ENCODE peak calls at places on chromosome 3, in seven cellular contexts. M is stimulated activated CD4-positive, alpha-beta T cell treated with anti-CD3 and anti-CD28 coated beads, Interleukin-15, amount 100 ng/mL, for 1 hour; J is GM06990; K is GM13976; X is cardiac muscle cell; S is A549; C is GM23338. I is an unnamed sample.

GRCh38 chr3:25226747-25227146 is 201.3 kb upstream of the RARB start:
- DNase-seq in J (no peak), S (no peak), X (no peak), M (no peak), C (no peak), K (no peak), I (no peak)

GRCh38 chr3:38477057-38477820 is 18.9 kb upstream of the EXOG start:
- DNase-seq in K (no peak), M (no peak), C (no peak), J (no peak), S (no peak), X (no peak), I (no peak)

GRCh38 chr3:127694467-127695215 is 21.9 kb downstream of the ABTB1 start:
- DNase-seq in J (no peak), M (no peak), K (no peak), C (peak; percentile 71), S (peak; percentile 85), X (no peak), I (peak; percentile 83)

GRCh38 chr3:59771760-59772159 is 721.9 kb upstream of the CFAP20DC start:
- DNase-seq in X (no peak), J (no peak), C (no peak), K (no peak), M (no peak), S (peak; percentile 23), I (no peak)

GRCh38 chr3:184314700-184315505 is 497 bp downstream of the EIF4G1 start:
- DNase-seq in S (peak; percentile 60), M (peak; percentile 53), X (peak; percentile 78), J (peak; percentile 78), K (peak; percentile 70), C (peak; percentile 66), I (peak; percentile 91)

GRCh38 chr3:135739755-135740154 is 225.8 kb upstream of the PPP2R3A start:
- DNase-seq in M (no peak), S (no peak), X (no peak), C (peak; percentile 22), J (no peak), K (no peak), I (no peak)

GRCh38 chr3:45950686-45951600 is 7.7 kb downstream of the CXCR6 start:
- DNase-seq in C (no peak), S (no peak), X (no peak), J (no peak), K (no peak), M (no peak), I (no peak)

GRCh38 chr3:114880078-114880477 is 267.0 kb downstream of the ZBTB20 start:
- DNase-seq in J (no peak), K (no peak), X (no peak), M (no peak), S (peak; percentile 59), C (no peak), I (peak; percentile 55)

GRCh38 chr3:23916152-23916885 is 471 bp downstream of the NKIRAS1 start:
- DNase-seq in S (no peak), K (no peak), J (no peak), X (no peak), M (no peak), C (no peak), I (no peak)

GRCh38 chr3:55329849-55330248 is 157.3 kb downstream of the WNT5A start:
- DNase-seq in M (no peak), S (no peak), X (no peak), K (no peak), J (no peak), C (no peak), I (no peak)

GRCh38 chr3:151312972-151313371 is 3.6 kb downstream of the GPR87 start:
- DNase-seq in J (no peak), S (no peak), K (no peak), X (no peak), C (no peak), M (no peak), I (no peak)

GRCh38 chr3:33218072-33218445 is 551 bp downstream of the SUSD5 start:
- DNase-seq in X (no peak), K (no peak), S (no peak), M (no peak), C (peak; percentile 25), J (no peak), I (no peak)

GRCh38 chr3:185282696-185283373 is 29.0 kb upstream of the EHHADH start:
- DNase-seq in X (peak; percentile 96), J (peak; percentile 92), S (peak; percentile 94), C (peak; percentile 100), K (peak; percentile 95), M (peak; percentile 86), I (peak; percentile 98)

GRCh38 chr3:74520895-74521294 is 93.6 kb downstream of the CNTN3 start:
- DNase-seq in S (no peak), C (no peak), M (no peak), J (no peak), K (no peak), X (no peak), I (no peak)

GRCh38 chr3:15055019-15055557 is 10.0 kb downstream of the MRPS25 start:
- DNase-seq in M (no peak), S (no peak), J (peak; percentile 46), C (no peak), X (no peak), K (peak; percentile 67), I (no peak)

GRCh38 chr3:152909180-152909883 is 74.4 kb downstream of the P2RY1 start:
- DNase-seq in M (no peak), K (no peak), C (no peak), X (no peak), S (peak; percentile 62), J (no peak), I (no peak)

GRCh38 chr3:2599471-2599870 is 500.8 kb downstream of the CNTN4 start:
- DNase-seq in X (no peak), C (no peak), S (no peak), K (no peak), J (no peak), M (no peak), I (no peak)

GRCh38 chr3:156180077-156180476 is 59.7 kb downstream of the KCNAB1 start:
- DNase-seq in M (no peak), K (no peak), J (no peak), S (no peak), X (no peak), C (no peak), I (no peak)

GRCh38 chr3:114052216-114052615 is 4.1 kb downstream of the CCDC191 start:
- DNase-seq in M (no peak), K (no peak), S (no peak), X (no peak), J (no peak), C (no peak), I (no peak)

GRCh38 chr3:139937674-139938279 is 2.8 kb downstream of the CLSTN2 start:
- DNase-seq in X (peak; percentile 47), M (no peak), S (peak; percentile 15), J (no peak), C (peak; percentile 57), K (peak; percentile 49), I (no peak)

GRCh38 chr3:123749716-123750115 is 134.4 kb downstream of the MYLK start:
- DNase-seq in K (no peak), M (no peak), X (no peak), J (no peak), S (peak; percentile 35), C (no peak), I (peak; percentile 45)

I was measured in left lobe of liver.